ENCODE peak calls at places on chromosomes 13 and 19, in four cellular contexts. D is dorsolateral prefrontal cortex; M is NCI-H774; J is CD4-positive, alpha-beta memory T cell. K is an unnamed sample.

GRCh38 chr13:25687622-25688225 is 315.9 kb downstream of the ATP8A2 start:
- DNase-seq in D (no peak), M (peak), J (no peak), K (no peak)

GRCh38 chr19:2333027-2333806 is 4.7 kb downstream of the SPPL2B start:
- DNase-seq in D (no peak), M (peak), J (no peak), K (no peak)

GRCh38 chr13:24063281-24063851 is 97.2 kb upstream of the SPATA13 start:
- DNase-seq in D (no peak), M (no peak), J (no peak), K (peak)

GRCh38 chr13:110431851-110432294 is 124.8 kb downstream of the COL4A2 start:
- DNase-seq in D (no peak), M (no peak), J (no peak), K (no peak)

GRCh38 chr13:112452380-112453206 is 76.4 kb downstream of the SPACA7 start:
- DNase-seq in D (no peak), M (no peak), J (no peak), K (no peak)

GRCh38 chr13:114049026-114049425 is 75.2 kb upstream of the C13orf46 start:
- DNase-seq in D (no peak), M (no peak), J (peak), K (no peak)

GRCh38 chr19:541699-542098 is 2.2 kb upstream of the GZMM start:
- DNase-seq in D (no peak), M (no peak), J (no peak), K (no peak)

GRCh38 chr19:37932985-37933953 is 26.3 kb downstream of the SIPA1L3 start:
- DNase-seq in D (no peak), M (no peak), J (no peak), K (no peak)

GRCh38 chr13:114053026-114053425 is 79.2 kb upstream of the C13orf46 start:
- DNase-seq in D (peak), M (no peak), J (no peak), K (no peak)

GRCh38 chr13:25752957-25753540 is 298.8 kb downstream of the SHISA2 start:
- DNase-seq in D (no peak), M (no peak), J (no peak), K (peak)

GRCh38 chr19:42185281-42185680 is 32.2 kb downstream of the DEDD2 start:
- DNase-seq in D (no peak), M (no peak), J (peak), K (peak)

GRCh38 chr19:2661615-2662014 is 40.9 kb downstream of the GNG7 start:
- DNase-seq in D (no peak), M (no peak), J (no peak), K (no peak)

GRCh38 chr13:58876473-58876872 is 1244.9 kb downstream of the PCDH17 start:
- DNase-seq in D (no peak), M (no peak), J (no peak), K (no peak)

GRCh38 chr19:4089400-4089908 is 22.8 kb upstream of the ZBTB7A start:
- DNase-seq in D (no peak), M (no peak), J (peak), K (peak)

GRCh38 chr19:2235396-2236284 is 489 bp downstream of the PLEKHJ1 start:
- DNase-seq in D (no peak), M (peak), J (no peak), K (no peak)

GRCh38 chr13:81393686-81394085 is 1052.8 kb upstream of the SPRY2 start:
- DNase-seq in D (no peak), M (no peak), J (no peak), K (no peak)

GRCh38 chr13:23828866-23829265 is 60.3 kb downstream of the MIPEP start:
- DNase-seq in D (no peak), M (no peak), J (no peak), K (no peak)

GRCh38 chr13:107582171-107582570 is 633.2 kb downstream of the LIG4 start:
- DNase-seq in D (no peak), M (no peak), J (no peak), K (no peak)

GRCh38 chr19:7862413-7862951 is 11.7 kb downstream of the PRR36 start:
- DNase-seq in D (no peak), M (no peak), J (peak), K (peak)

GRCh38 chr19:38869836-38870607 is 8.1 kb downstream of the RINL start:
- DNase-seq in D (peak), M (peak), J (peak), K (peak)

GRCh38 chr13:51988988-51989618 is 22.1 kb downstream of the ATP7B start:
- DNase-seq in D (no peak), M (no peak), J (no peak), K (no peak)

GRCh38 chr19:10074153-10074552 is 12.0 kb upstream of the SHFL start:
- DNase-seq in D (no peak), M (no peak), J (peak), K (peak)

GRCh38 chr13:97944396-97945029 is 9.0 kb upstream of the IPO5 start:
- DNase-seq in D (no peak), M (no peak), J (no peak), K (no peak)

GRCh38 chr19:57611113-57611512 is 2.9 kb upstream of the ZNF134 start:
- DNase-seq in D (no peak), M (no peak), J (no peak), K (no peak)

GRCh38 chr19:38285567-38285966 is 18.5 kb upstream of the C19orf33 start:
- DNase-seq in D (no peak), M (no peak), J (no peak), K (no peak)

GRCh38 chr13:109163052-109163413 is 533.6 kb downstream of the MYO16 start:
- DNase-seq in D (no peak), M (no peak), J (no peak), K (no peak)

GRCh38 chr19:10086032-10086903 is at the start of gene SHFL:
- DNase-seq in D (peak), M (peak), J (peak), K (peak)

GRCh38 chr13:22121340-22121739 is 450.5 kb downstream of the FGF9 start:
- DNase-seq in D (no peak), M (no peak), J (no peak), K (no peak)